ENCODE peak calls at places on chromosomes 16 and 17, in five cellular contexts. V is esophagus squamous epithelium, A is HCT116, W is left ventricle myocardium inferior, F is cardiac fibroblast. Z is an unnamed sample.
A peak's percentile ranks its signal among the peaks of the same experiment; 100 is the strongest.

GRCh38 chr17:13792314-13792713 is 190.6 kb upstream of the HS3ST3A1 start:
- DNase-seq in V (no peak), A (no peak), W (no peak), F (peak; percentile 32), Z (peak; percentile 15)

GRCh38 chr17:32102697-32103096 is 39.6 kb upstream of the RHOT1 start:
- DNase-seq in V (no peak), A (no peak), W (no peak), F (peak; percentile 37), Z (no peak)

GRCh38 chr16:51359141-51359960 is 208.3 kb upstream of the SALL1 start:
- DNase-seq in V (no peak), A (no peak), W (peak; percentile 27), F (peak; percentile 12), Z (peak; percentile 17)

GRCh38 chr16:4087099-4087885 is 28.9 kb downstream of the ADCY9 start:
- DNase-seq in V (no peak), A (no peak), W (no peak), F (peak; percentile 36), Z (no peak)

GRCh38 chr16:50308237-50308965 is 42.0 kb downstream of the ADCY7 start:
- DNase-seq in V (no peak), A (no peak), W (no peak), F (no peak), Z (no peak)

GRCh38 chr16:28140788-28141618 is 70.8 kb downstream of the XPO6 start:
- DNase-seq in V (no peak), A (no peak), W (no peak), F (no peak), Z (peak; percentile 13)

GRCh38 chr16:82735696-82736095 is 108.9 kb downstream of the CDH13 start:
- DNase-seq in V (no peak), A (no peak), W (no peak), F (peak; percentile 70), Z (no peak)

GRCh38 chr16:67878846-67879245 is 5.8 kb upstream of the NRN1L start:
- DNase-seq in V (no peak), A (no peak), W (no peak), F (no peak), Z (no peak)

GRCh38 chr16:54290203-54291106 is 3.9 kb upstream of the IRX3 start:
- DNase-seq in V (no peak), A (no peak), W (no peak), F (no peak), Z (no peak)

GRCh38 chr17:13957636-13958035 is 111.7 kb upstream of the COX10 start:
- DNase-seq in V (no peak), A (no peak), W (no peak), F (peak; percentile 74), Z (no peak)

GRCh38 chr17:38463451-38463858 is 35.2 kb downstream of the ARHGAP23 start:
- DNase-seq in V (no peak), A (no peak), W (peak; percentile 65), F (no peak), Z (peak; percentile 70)

GRCh38 chr17:21007646-21008045 is 35.2 kb downstream of the USP22 start:
- DNase-seq in V (no peak), A (no peak), W (no peak), F (no peak), Z (no peak)

GRCh38 chr16:15509593-15510520 is 75.5 kb downstream of the BMERB1 start:
- DNase-seq in V (no peak), A (no peak), W (no peak), F (no peak), Z (no peak)

DNA sequence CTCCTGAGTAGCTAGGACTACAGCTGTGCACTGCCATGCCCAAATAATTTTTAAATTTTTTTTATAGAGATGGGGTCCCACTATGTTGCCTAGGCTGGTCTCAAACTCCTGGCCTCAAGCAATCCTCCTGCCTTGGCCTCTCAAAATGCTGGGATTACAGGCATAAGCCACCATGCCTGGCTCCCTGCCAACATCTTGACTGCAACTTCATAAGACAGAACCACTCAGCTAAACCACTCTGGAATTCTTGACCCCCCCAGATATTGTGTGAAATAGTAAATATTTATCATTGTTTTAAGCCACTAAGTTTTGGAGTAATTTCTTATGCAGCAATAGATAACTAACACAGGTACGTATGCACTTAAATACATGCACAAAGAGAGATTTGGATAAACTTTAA is 26.0 kb downstream of the DYNLL2 start:
- DNase-seq in V (no peak), A (no peak), W (no peak), F (no peak), Z (no peak)
- TF ChIP-seq CTCF in V (no peak), A (no peak), W (no peak), F (no peak), Z (no peak)

DNA sequence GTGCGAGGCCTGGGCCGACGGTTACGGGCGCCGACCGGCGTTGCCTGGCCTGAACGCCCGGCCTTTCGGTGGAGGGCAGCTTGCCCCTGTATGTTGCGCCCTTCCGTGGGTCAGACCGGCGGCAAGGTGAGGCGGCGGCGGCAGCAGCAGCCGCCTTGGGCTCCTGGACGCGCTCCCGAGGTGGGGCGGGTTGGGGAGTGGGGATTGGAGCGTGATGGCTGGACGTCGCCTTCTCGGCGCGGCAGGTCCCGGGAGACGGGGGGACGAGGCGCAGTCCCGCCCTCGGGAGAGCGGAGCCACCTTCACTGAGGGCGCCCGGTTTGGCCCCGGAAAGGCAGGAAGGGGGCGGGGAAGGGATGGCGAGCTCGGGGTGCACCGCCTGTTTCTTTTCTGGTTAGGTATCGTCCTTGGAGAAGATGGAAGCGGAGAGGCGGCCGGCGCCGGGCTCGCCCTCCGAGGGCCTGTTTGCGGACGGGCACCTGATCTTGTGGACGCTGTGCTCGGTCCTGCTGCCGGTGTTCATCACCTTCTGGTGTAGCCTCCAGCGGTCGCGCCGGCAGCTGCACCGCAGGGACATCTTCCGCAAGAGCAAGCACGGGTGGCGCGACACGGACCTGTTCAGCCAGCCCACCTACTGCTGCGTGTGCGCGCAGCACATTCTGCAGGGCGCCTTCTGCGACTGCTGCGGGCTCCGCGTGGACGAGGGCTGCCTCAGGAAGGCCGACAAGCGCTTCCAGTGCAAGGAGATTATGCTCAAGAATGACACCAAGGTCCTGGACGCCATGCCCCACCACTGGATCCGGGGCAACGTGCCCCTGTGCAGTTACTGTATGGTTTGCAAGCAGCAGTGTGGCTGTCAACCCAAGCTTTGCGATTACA is 668 bp downstream of the DGKE start:
- DNase-seq in V (no peak), A (no peak), W (peak; percentile 36), F (peak; percentile 22), Z (peak; percentile 57)
- TF ChIP-seq CTCF in V (no peak), A (no peak), W (peak; percentile 36), F (no peak), Z (no peak)

DNA sequence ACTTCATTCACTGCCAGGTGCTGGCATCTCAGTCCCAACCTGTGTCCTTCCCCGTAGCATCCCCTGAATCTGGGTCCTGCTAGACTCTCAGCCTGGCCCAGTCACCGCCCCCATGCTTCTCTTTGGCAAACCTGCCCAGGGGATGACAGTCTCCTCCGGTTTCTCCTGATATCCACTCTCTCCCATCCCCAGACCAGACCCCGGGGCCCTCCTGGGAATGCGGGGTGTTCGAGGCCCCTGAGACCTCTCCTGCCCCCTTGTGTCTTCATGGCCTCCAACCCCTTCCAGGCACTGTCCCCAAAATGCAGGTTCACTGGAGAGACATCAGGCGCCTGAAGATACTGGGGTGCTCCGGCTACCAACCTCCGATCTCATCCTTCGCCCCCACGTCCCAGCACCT is 544 bp downstream of the STX1B start:
- DNase-seq in V (no peak), A (no peak), W (no peak), F (no peak), Z (no peak)
- TF ChIP-seq CTCF in V (no peak), A (no peak), W (no peak), F (no peak), Z (no peak)

DNA sequence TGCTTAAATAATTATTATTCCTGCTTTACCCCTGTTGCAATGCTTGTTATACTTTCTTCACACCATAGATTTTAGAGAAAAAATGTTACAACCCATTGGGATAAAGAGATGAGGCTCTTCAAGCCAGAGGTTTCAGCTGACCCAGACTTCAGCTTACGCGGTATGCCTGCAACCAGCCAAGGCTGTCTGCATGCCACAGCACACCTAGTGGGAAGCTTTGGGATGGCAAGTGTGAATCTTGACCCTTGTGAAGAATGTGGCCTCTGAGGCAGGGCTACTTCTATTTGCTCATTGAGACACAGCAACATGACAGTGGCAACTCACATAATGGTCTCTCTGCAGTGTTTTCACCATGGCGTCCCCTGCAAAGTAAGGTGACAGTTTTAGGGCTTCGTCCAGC is 193.9 kb upstream of the PIRT start:
- DNase-seq in V (no peak), A (no peak), W (no peak), F (no peak), Z (no peak)
- TF ChIP-seq CTCF in V (no peak), A (peak; percentile 33), W (no peak), F (no peak), Z (no peak)

GRCh38 chr17:16158721-16159120 is 56.6 kb downstream of the NCOR1 start:
- DNase-seq in V (no peak), A (no peak), W (no peak), F (peak; percentile 11), Z (no peak)
- TF ChIP-seq CTCF in V (no peak), A (no peak), W (no peak), F (no peak), Z (no peak)